ENCODE peak calls at places on chromosome 17, in nine cellular contexts. F is gastrocnemius medialis; K is GF-D8; G is T-helper 9 cell; E is SK-N-SH; Z is ACHN; R is activated naive CD4-positive, alpha-beta T cell; I is Daoy; Y is germinal center. A is an unnamed sample.

GRCh38 chr17:78819402-78819801 is 21.2 kb downstream of the USP36 start:
- DNase-seq in Y (no peak), E (no peak), R (no peak), F (no peak), K (no peak), Z (no peak), I (no peak), G (no peak), A (no peak)

GRCh38 chr17:35449371-35449931 is 885 bp upstream of the SLFN13 start:
- DNase-seq in K (peak), Y (peak), G (no peak), E (peak), Z (no peak), F (no peak), I (no peak), R (no peak), A (no peak)

GRCh38 chr17:40516581-40517285 is 15.3 kb upstream of the TNS4 start:
- DNase-seq in G (peak), I (peak), K (peak), E (peak), F (peak), Z (peak), R (peak), Y (peak), A (no peak)

GRCh38 chr17:14297161-14297851 is 3.6 kb upstream of the HS3ST3B1 start:
- DNase-seq in R (no peak), E (peak), Y (peak), K (no peak), F (no peak), Z (no peak), I (peak), G (no peak), A (no peak)

GRCh38 chr17:40949406-40949805 is 12.0 kb upstream of the KRT23 start:
- DNase-seq in R (no peak), K (no peak), G (no peak), F (no peak), I (no peak), E (no peak), Z (no peak), Y (no peak), A (no peak)

GRCh38 chr17:67040652-67041051 is 3.7 kb upstream of the CACNG1 start:
- DNase-seq in F (no peak), K (no peak), R (no peak), G (no peak), E (no peak), Y (no peak), I (no peak), Z (no peak), A (no peak)

GRCh38 chr17:40486513-40487370 is 14.7 kb downstream of the TNS4 start:
- DNase-seq in E (no peak), R (no peak), Y (no peak), K (no peak), G (no peak), Z (no peak), F (peak), I (peak), A (no peak)

GRCh38 chr17:64984776-64985521 is 65.7 kb upstream of the LRRC37A3 start:
- DNase-seq in Z (no peak), Y (no peak), G (peak), F (no peak), I (no peak), E (no peak), K (peak), R (peak), A (no peak)

GRCh38 chr17:61736438-61736837 is 126.9 kb downstream of the BRIP1 start:
- DNase-seq in F (no peak), I (no peak), Z (no peak), Y (no peak), R (no peak), G (no peak), E (no peak), K (no peak), A (no peak)

GRCh38 chr17:67076290-67076689 is 31.9 kb downstream of the CACNG1 start:
- DNase-seq in Y (no peak), F (no peak), E (no peak), G (no peak), Z (peak), I (no peak), R (no peak), K (no peak), A (no peak)

A was measured in A673.